ENCODE peak calls at places on chromosome 17, in four cellular contexts. T is K562, Q is HepG2, X is SK-N-SH. P is an unnamed sample.

GRCh38 chr17:77503916-77504651 is 363.3 kb downstream of the SEC14L1 start:
- DNase-seq in T (no peak), Q (no peak), X (peak), P (no peak)

GRCh38 chr17:2023692-2024571 is 1.2 kb downstream of the RTN4RL1 start:
- DNase-seq in T (peak), Q (no peak), X (peak), P (peak)

GRCh38 chr17:11388061-11388460 is 147.0 kb downstream of the SHISA6 start:
- DNase-seq in T (peak), Q (no peak), X (no peak), P (no peak)

GRCh38 chr17:69147460-69147859 is 5.8 kb upstream of the ABCA6 start:
- DNase-seq in T (no peak), Q (no peak), X (no peak), P (no peak)

GRCh38 chr17:39306028-39306427 is 80.3 kb upstream of the STAC2 start:
- DNase-seq in T (no peak), Q (no peak), X (no peak), P (no peak)

GRCh38 chr17:45292696-45293412 is 24.0 kb downstream of the MAP3K14 start:
- DNase-seq in T (no peak), Q (no peak), X (no peak), P (no peak)

GRCh38 chr17:67628580-67629013 is 89.1 kb upstream of the NOL11 start:
- DNase-seq in T (peak), Q (peak), X (peak), P (no peak)

GRCh38 chr17:13575466-13575865 is 26.3 kb downstream of the HS3ST3A1 start:
- DNase-seq in T (no peak), Q (no peak), X (no peak), P (no peak)

GRCh38 chr17:35713069-35713728 is 18.2 kb upstream of the RASL10B start:
- DNase-seq in T (no peak), Q (peak), X (peak), P (no peak)

GRCh38 chr17:76243826-76244679 is 3.8 kb upstream of the RNF157 start:
- DNase-seq in T (no peak), Q (no peak), X (no peak), P (no peak)

GRCh38 chr17:46733837-46734516 is 84.5 kb downstream of the WNT3 start:
- DNase-seq in T (no peak), Q (no peak), X (no peak), P (no peak)

GRCh38 chr17:4789701-4789950 is 862 bp downstream of the GLTPD2 start:
- DNase-seq in T (no peak), Q (no peak), X (no peak), P (peak)

GRCh38 chr17:30958187-30958586 is 12.7 kb upstream of the RNF135 start:
- DNase-seq in T (no peak), Q (no peak), X (no peak), P (no peak)

GRCh38 chr17:45035848-45036247 is 15.6 kb downstream of the DCAKD start:
- DNase-seq in T (no peak), Q (no peak), X (no peak), P (no peak)

GRCh38 chr17:44389723-44390202 is 314 bp upstream of the ITGA2B start:
- DNase-seq in T (peak), Q (no peak), X (no peak), P (no peak)

GRCh38 chr17:78933959-78934568 is 8.9 kb upstream of the TIMP2 start:
- DNase-seq in T (no peak), Q (peak), X (peak), P (no peak)

GRCh38 chr17:66549731-66550207 is 247.4 kb downstream of the PRKCA start:
- DNase-seq in T (no peak), Q (no peak), X (no peak), P (peak)

GRCh38 chr17:5789443-5789842 is 205.1 kb upstream of the NLRP1 start:
- DNase-seq in T (no peak), Q (no peak), X (no peak), P (no peak)

GRCh38 chr17:6456914-6457687 is 12.8 kb downstream of the PIMREG start:
- DNase-seq in T (peak), Q (peak), X (no peak), P (no peak)

GRCh38 chr17:75762513-75763268 is 2.3 kb downstream of the GALK1 start:
- DNase-seq in T (no peak), Q (no peak), X (no peak), P (no peak)

GRCh38 chr17:62653831-62654829 is 26.7 kb downstream of the MRC2 start:
- DNase-seq in T (peak), Q (no peak), X (peak), P (no peak)

GRCh38 chr17:77423589-77424451 is 283.1 kb downstream of the SEC14L1 start:
- DNase-seq in T (no peak), Q (no peak), X (peak), P (no peak)

GRCh38 chr17:77323413-77324171 is 182.8 kb downstream of the SEC14L1 start:
- DNase-seq in T (peak), Q (no peak), X (peak), P (no peak)

GRCh38 chr17:80456465-80457235 is 19.8 kb downstream of the NPTX1 start:
- DNase-seq in T (peak), Q (no peak), X (no peak), P (no peak)

GRCh38 chr17:43359469-43360105 is 39.2 kb upstream of the ARL4D start:
- DNase-seq in T (no peak), Q (no peak), X (no peak), P (no peak)

GRCh38 chr17:44919411-44919810 is 4.1 kb upstream of the GFAP start:
- DNase-seq in T (no peak), Q (no peak), X (no peak), P (no peak)

GRCh38 chr17:10192963-10193362 is 5.4 kb downstream of the GAS7 start:
- DNase-seq in T (no peak), Q (no peak), X (no peak), P (no peak)

GRCh38 chr17:76000016-76000754 is 470 bp upstream of the CDK3 start:
- DNase-seq in T (peak), Q (peak), X (peak), P (peak)

GRCh38 chr17:4163951-4164350 is 21.0 kb downstream of the CYB5D2 start:
- DNase-seq in T (peak), Q (no peak), X (no peak), P (no peak)

GRCh38 chr17:37067555-37068111 is 118.9 kb downstream of the AATF start:
- DNase-seq in T (peak), Q (peak), X (peak), P (peak)

GRCh38 chr17:29732613-29733012 is 109.9 kb upstream of the CORO6 start:
- DNase-seq in T (peak), Q (no peak), X (no peak), P (peak)

GRCh38 chr17:58375216-58375615 is 23.2 kb upstream of the SUPT4H1 start:
- DNase-seq in T (no peak), Q (no peak), X (no peak), P (no peak)

GRCh38 chr17:61305024-61305423 is 94.6 kb upstream of the TBX2 start:
- DNase-seq in T (no peak), Q (no peak), X (no peak), P (no peak)

GRCh38 chr17:16339402-16339801 is 13.9 kb downstream of the CENPV start:
- DNase-seq in T (no peak), Q (no peak), X (no peak), P (no peak)

GRCh38 chr17:75313941-75314550 is 24.8 kb upstream of the SLC25A19 start:
- DNase-seq in T (no peak), Q (peak), X (no peak), P (no peak)

GRCh38 chr17:47239663-47240374 is 13.8 kb upstream of the ITGB3 start:
- DNase-seq in T (peak), Q (no peak), X (peak), P (peak)

GRCh38 chr17:44105483-44105882 is 18.0 kb downstream of the HDAC5 start:
- DNase-seq in T (no peak), Q (no peak), X (peak), P (no peak)

GRCh38 chr17:35900693-35901487 is 20.7 kb upstream of the CCL5 start:
- DNase-seq in T (peak), Q (no peak), X (no peak), P (no peak)

GRCh38 chr17:62562656-62563055 is 64.8 kb upstream of the MRC2 start:
- DNase-seq in T (peak), Q (peak), X (no peak), P (peak)

GRCh38 chr17:4948166-4948996 is at the start of gene PFN1:
- DNase-seq in T (peak), Q (peak), X (peak), P (peak)

GRCh38 chr17:82699551-82699950 is 1.1 kb upstream of the RAB40B start:
- DNase-seq in T (no peak), Q (no peak), X (no peak), P (no peak)
- H3K9ac ChIP-seq in T (no peak), Q (no peak), X (no peak), P (no peak)

DNA sequence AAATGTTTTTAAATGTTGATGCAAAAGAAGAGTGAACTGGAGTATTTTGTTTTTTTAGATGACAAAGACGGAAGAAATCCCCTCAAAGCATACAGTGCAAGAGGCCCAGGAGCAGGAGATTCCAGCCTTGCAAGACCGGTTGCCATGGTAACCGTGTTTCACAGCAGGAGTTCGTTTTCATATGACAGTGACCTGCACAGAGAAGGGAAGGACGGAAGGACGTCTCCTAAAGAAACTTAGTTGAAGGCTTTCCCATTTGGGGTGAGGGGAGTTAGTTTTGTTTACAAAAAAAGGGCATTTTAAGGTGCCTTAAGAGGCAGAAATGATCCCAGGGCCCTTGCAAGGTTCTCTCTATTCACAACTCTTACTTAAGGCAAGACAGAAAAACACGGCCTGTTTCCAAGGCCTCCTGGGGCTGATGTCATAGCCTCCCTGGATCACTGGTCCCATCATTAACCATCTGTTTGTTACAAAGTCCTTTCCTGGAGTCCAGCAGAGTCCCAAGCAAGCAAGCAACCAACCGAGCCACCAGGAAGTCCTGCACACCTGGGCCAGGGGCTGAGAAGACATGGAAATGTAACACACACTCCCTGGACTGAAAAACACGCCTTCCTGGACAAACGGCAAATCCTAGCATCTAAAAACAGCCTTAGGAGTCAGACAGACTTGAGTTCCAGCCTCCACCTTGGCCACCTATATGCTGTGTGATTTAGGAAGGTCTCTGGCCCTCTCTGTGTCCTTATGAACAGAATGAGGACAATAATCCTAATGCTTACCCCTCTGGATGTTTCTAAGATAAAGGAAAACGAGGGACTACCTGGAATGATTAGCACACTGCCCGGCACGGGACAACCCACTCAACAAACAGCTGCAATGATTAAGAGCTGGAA is 30.3 kb upstream of the RPH3AL start:
- DNase-seq in T (peak), Q (peak), X (peak), P (no peak)
- TF ChIP-seq ELF1 in T (no peak), Q (no peak), X (no peak), P (no peak)

GRCh38 chr17:73091410-73091769 is 1.1 kb downstream of the SLC39A11 start:
- DNase-seq in T (no peak), Q (no peak), X (no peak), P (no peak)
- H3K9ac ChIP-seq in T (peak), Q (peak), X (peak), P (peak)

GRCh38 chr17:15262291-15263205 is 2.6 kb downstream of the PMP22 start:
- DNase-seq in T (peak), Q (no peak), X (peak), P (peak)

GRCh38 chr17:15264542-15264941 is 584 bp downstream of the PMP22 start:
- DNase-seq in T (no peak), Q (no peak), X (no peak), P (no peak)

GRCh38 chr17:15263680-15264079 is 1.4 kb downstream of the PMP22 start:
- DNase-seq in T (no peak), Q (no peak), X (no peak), P (no peak)

GRCh38 chr17:15261818-15262290 is 3.3 kb downstream of the PMP22 start:
- DNase-seq in T (no peak), Q (no peak), X (no peak), P (no peak)

DNA sequence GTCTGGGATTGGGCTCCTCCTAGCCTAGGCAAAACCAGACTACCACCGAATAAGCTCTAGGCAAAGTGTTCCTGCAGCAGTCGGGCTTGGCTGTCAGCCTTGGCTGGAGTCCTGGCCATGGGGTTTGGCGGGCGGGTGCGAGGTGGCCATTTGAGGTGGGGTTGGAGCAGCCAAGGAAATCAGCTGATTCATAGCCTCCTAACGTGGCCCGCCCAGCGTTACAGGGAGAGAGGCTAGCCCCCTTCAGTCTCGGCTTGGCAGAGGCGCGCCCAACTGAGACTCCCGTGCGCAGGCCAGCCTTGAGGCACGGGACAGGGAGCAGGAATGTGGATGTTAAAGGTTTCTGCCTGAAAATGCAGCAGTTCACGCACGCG is 1.9 kb downstream of the PMP22 start:
- DNase-seq in T (no peak), Q (no peak), X (peak), P (no peak)
- TF ChIP-seq ELF1 in T (no peak), Q (no peak), X (no peak), P (no peak)

GRCh38 chr17:28494445-28495188 is 11.5 kb upstream of the FOXN1 start:
- DNase-seq in T (peak), Q (peak), X (peak), P (peak)

GRCh38 chr17:28493467-28493866 is 12.7 kb upstream of the FOXN1 start:
- DNase-seq in T (no peak), Q (no peak), X (no peak), P (no peak)

GRCh38 chr17:28492352-28493310 is 13.5 kb upstream of the FOXN1 start:
- DNase-seq in T (no peak), Q (no peak), X (no peak), P (no peak)

GRCh38 chr17:28497931-28498330 is 8.2 kb upstream of the FOXN1 start:
- DNase-seq in T (no peak), Q (no peak), X (no peak), P (no peak)

GRCh38 chr17:28495626-28496025 is 10.5 kb upstream of the FOXN1 start:
- DNase-seq in T (no peak), Q (no peak), X (no peak), P (no peak)
- H3K9ac ChIP-seq in T (no peak), Q (no peak), X (no peak), P (no peak)

GRCh38 chr17:50902768-50903353 is 36.7 kb upstream of the TOB1 start:
- DNase-seq in T (no peak), Q (no peak), X (no peak), P (no peak)

GRCh38 chr17:50904522-50905459 is 38.6 kb upstream of the TOB1 start:
- DNase-seq in T (no peak), Q (peak), X (peak), P (no peak)

GRCh38 chr17:50906443-50906842 is 40.3 kb upstream of the TOB1 start:
- DNase-seq in T (no peak), Q (no peak), X (no peak), P (no peak)

GRCh38 chr17:50905460-50905803 is 39.3 kb upstream of the TOB1 start:
- DNase-seq in T (peak), Q (peak), X (peak), P (no peak)

GRCh38 chr17:50903604-50904521 is 37.7 kb upstream of the TOB1 start:
- DNase-seq in T (no peak), Q (no peak), X (no peak), P (no peak)
- TF ChIP-seq ELF1 in T (no peak), Q (peak), X (no peak), P (no peak)

DNA sequence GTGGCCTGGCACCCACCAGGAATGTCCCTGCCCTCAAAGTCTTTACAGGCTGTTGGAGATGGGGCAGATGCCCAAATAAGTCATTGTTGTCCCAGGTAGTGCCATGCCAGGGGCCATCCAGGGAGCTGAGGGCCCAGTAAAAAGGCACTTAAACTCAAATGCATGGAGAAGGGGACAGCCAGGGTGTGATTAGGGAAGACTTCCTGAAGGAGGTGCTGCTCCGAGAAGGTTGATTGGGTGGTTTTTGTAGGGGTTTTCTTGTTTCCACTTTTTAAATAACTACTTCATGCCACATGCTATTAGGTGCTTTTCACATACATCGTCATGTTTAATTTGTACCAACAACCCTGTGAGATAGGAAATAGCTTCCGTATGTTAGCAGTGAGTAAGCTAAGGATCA is 66.9 kb downstream of the RAI1 start:
- DNase-seq in T (no peak), Q (no peak), X (no peak), P (no peak)
- H3K9ac ChIP-seq in T (no peak), Q (no peak), X (no peak), P (no peak)

GRCh38 chr17:74309902-74310301 is 16.1 kb upstream of the KIF19 start:
- DNase-seq in T (no peak), Q (no peak), X (no peak), P (no peak)
- TF ChIP-seq ELF1 in T (no peak), Q (no peak), X (no peak), P (no peak)